ENCODE peak calls at places on chromosomes 6 and 20, in five cellular contexts. A, M, R, H and E are unnamed samples.

GRCh38 chr20:62716198-62716940 is 7.7 kb downstream of the NTSR1 start:
- DNase-seq in H (no peak), A (no peak), R (no peak), M (no peak), E (no peak)

GRCh38 chr6:165876568-165876967 is 213.5 kb upstream of the PDE10A start:
- DNase-seq in A (peak; percentile 80), R (no peak), M (no peak), H (no peak), E (no peak)

GRCh38 chr6:167574431-167575097 is 249.7 kb downstream of the TTLL2 start:
- DNase-seq in H (no peak), M (no peak), R (no peak), A (no peak), E (no peak)

GRCh38 chr20:20366551-20366895 is 1.4 kb upstream of the INSM1 start:
- DNase-seq in M (no peak), H (peak; percentile 4), R (peak; percentile 97), A (no peak), E (no peak)

GRCh38 chr20:63084563-63084927 is 77.8 kb upstream of the BHLHE23 start:
- DNase-seq in A (no peak), M (no peak), R (no peak), H (no peak), E (no peak)

GRCh38 chr6:1322206-1322605 is 10.3 kb downstream of the FOXQ1 start:
- DNase-seq in M (no peak), H (no peak), R (no peak), A (no peak), E (no peak)

GRCh38 chr6:15444881-15445280 is 199.0 kb downstream of the JARID2 start:
- DNase-seq in M (no peak), A (no peak), R (peak; percentile 87), H (no peak), E (no peak)

GRCh38 chr6:70310063-70310694 is 7.3 kb upstream of the COL9A1 start:
- DNase-seq in H (peak; percentile 59), R (peak; percentile 42), M (peak; percentile 57), A (no peak), E (no peak)

GRCh38 chr6:1916334-1916985 is 306.7 kb downstream of the FOXC1 start:
- DNase-seq in R (peak; percentile 68), H (no peak), M (no peak), A (no peak), E (no peak)

GRCh38 chr6:106702451-106703110 is 73.2 kb downstream of the QRSL1 start:
- DNase-seq in M (no peak), H (no peak), A (no peak), R (peak; percentile 88), E (no peak)

GRCh38 chr6:70150521-70150920 is 152.4 kb downstream of the COL9A1 start:
- DNase-seq in H (no peak), M (no peak), A (no peak), R (no peak), E (no peak)

GRCh38 chr6:28474441-28475219 is 31.3 kb upstream of the ZSCAN23 start:
- DNase-seq in A (no peak), H (peak; percentile 89), R (peak; percentile 87), M (peak; percentile 57), E (no peak)

GRCh38 chr6:24933868-24934401 is 1.8 kb downstream of the RIPOR2 start:
- DNase-seq in H (peak; percentile 96), R (peak; percentile 78), A (no peak), M (peak; percentile 11), E (no peak)

GRCh38 chr20:52864895-52865590 is 107.1 kb upstream of the TSHZ2 start:
- DNase-seq in M (no peak), H (no peak), A (no peak), R (no peak), E (no peak)

GRCh38 chr20:709421-709820 is 33.8 kb upstream of the SCRT2 start:
- DNase-seq in H (no peak), R (peak; percentile 82), A (peak; percentile 42), M (no peak), E (no peak)

GRCh38 chr6:146785001-146785585 is 186.3 kb downstream of the ADGB start:
- DNase-seq in M (peak; percentile 53), H (peak; percentile 85), A (no peak), R (peak; percentile 76), E (no peak)